ENCODE peak calls at places on chromosomes 16 and 17, in seven cellular contexts. A, S, T, N, E, I and Q are unnamed samples.

GRCh38 chr17:19021622-19022083 is 17.1 kb upstream of the FAM83G start:
- DNase-seq in A (no peak), S (peak; percentile 55), T (no peak), N (no peak), E (no peak), I (no peak), Q (no peak)

GRCh38 chr17:75695830-75696271 is 25.4 kb upstream of the ITGB4 start:
- DNase-seq in A (no peak), S (no peak), T (peak; percentile 27), N (no peak), E (no peak), I (no peak), Q (no peak)

GRCh38 chr16:81429045-81429521 is 15.5 kb upstream of the CMIP start:
- DNase-seq in A (no peak), S (no peak), T (no peak), N (peak; percentile 50), E (peak; percentile 67), I (no peak), Q (no peak)

GRCh38 chr17:60425626-60426025 is 3.3 kb downstream of the CHCT1 start:
- DNase-seq in A (no peak), S (no peak), T (no peak), N (no peak), E (no peak), I (no peak), Q (no peak)

GRCh38 chr17:11882716-11883115 is 114.6 kb downstream of the ZNF18 start:
- DNase-seq in A (no peak), S (no peak), T (no peak), N (no peak), E (no peak), I (no peak), Q (no peak)

GRCh38 chr17:39750131-39751015 is 12.6 kb downstream of the GRB7 start:
- DNase-seq in A (no peak), S (peak; percentile 43), T (no peak), N (no peak), E (no peak), I (no peak), Q (no peak)

GRCh38 chr16:154223-155030 is 2.0 kb downstream of the HBZ start:
- DNase-seq in A (peak; percentile 47), S (no peak), T (no peak), N (peak; percentile 46), E (no peak), I (no peak), Q (peak; percentile 26)

GRCh38 chr17:71631483-71631882 is 489.3 kb upstream of the SOX9 start:
- DNase-seq in A (peak; percentile 39), S (no peak), T (no peak), N (peak; percentile 45), E (peak; percentile 45), I (no peak), Q (no peak)

GRCh38 chr17:16950488-16950887 is 21.4 kb downstream of the TNFRSF13B start:
- DNase-seq in A (no peak), S (no peak), T (no peak), N (no peak), E (no peak), I (no peak), Q (no peak)

GRCh38 chr17:74012465-74012864 is 191.0 kb upstream of the RPL38 start:
- DNase-seq in A (no peak), S (no peak), T (no peak), N (no peak), E (no peak), I (no peak), Q (no peak)

GRCh38 chr17:55238931-55239297 is 25.8 kb upstream of the HLF start:
- DNase-seq in A (no peak), S (no peak), T (no peak), N (peak; percentile 14), E (no peak), I (no peak), Q (no peak)

GRCh38 chr17:68182940-68183551 is 64.8 kb upstream of the AMZ2 start:
- DNase-seq in A (no peak), S (no peak), T (no peak), N (no peak), E (no peak), I (no peak), Q (no peak)

GRCh38 chr17:56676807-56677206 is 83.3 kb downstream of the NOG start:
- DNase-seq in A (peak; percentile 25), S (no peak), T (no peak), N (no peak), E (peak; percentile 50), I (no peak), Q (no peak)

GRCh38 chr17:1469231-1469852 is 13.3 kb upstream of the CRK start:
- DNase-seq in A (no peak), S (no peak), T (no peak), N (no peak), E (no peak), I (no peak), Q (no peak)

GRCh38 chr17:75412455-75413317 is 7.2 kb upstream of the GRB2 start:
- DNase-seq in A (peak; percentile 89), S (no peak), T (peak; percentile 31), N (peak; percentile 63), E (peak; percentile 65), I (no peak), Q (peak; percentile 73)

GRCh38 chr17:37179893-37180292 is 195.9 kb upstream of the C17orf78 start:
- DNase-seq in A (peak; percentile 65), S (no peak), T (no peak), N (peak; percentile 87), E (peak; percentile 8), I (no peak), Q (no peak)

GRCh38 chr16:69039333-69039941 is 66.0 kb upstream of the HAS3 start:
- DNase-seq in A (no peak), S (no peak), T (no peak), N (peak; percentile 65), E (peak; percentile 22), I (no peak), Q (no peak)

GRCh38 chr17:42704495-42705494 is 22.5 kb downstream of the CNTNAP1 start:
- DNase-seq in A (no peak), S (no peak), T (no peak), N (no peak), E (no peak), I (no peak), Q (peak; percentile 73)

GRCh38 chr17:68961204-68961893 is 6.2 kb upstream of the ABCA8 start:
- DNase-seq in A (no peak), S (no peak), T (no peak), N (no peak), E (no peak), I (no peak), Q (no peak)